ENCODE peak calls at places on chromosome 16, in nine cellular contexts. C, U, T, J, Q, K, Z, L and G are unnamed samples.

GRCh38 chr16:71540-72341 is 690 bp downstream of the RHBDF1 start:
- DNase-seq in C (peak), U (no peak), T (peak), J (no peak), Q (peak), K (no peak), Z (peak), L (peak), G (peak)

GRCh38 chr16:81221731-81222130 is 16.8 kb upstream of the BCO1 start:
- DNase-seq in C (no peak), U (no peak), T (no peak), J (no peak), Q (no peak), K (no peak), Z (no peak), L (no peak), G (no peak)

GRCh38 chr16:57092786-57093301 is 461 bp downstream of the CPNE2 start:
- DNase-seq in C (no peak), U (peak), T (no peak), J (peak), Q (peak), K (no peak), Z (peak), L (peak), G (peak)

GRCh38 chr16:35585411-35585810 is 2126.0 kb downstream of the TP53TG3F start:
- DNase-seq in C (no peak), U (no peak), T (no peak), J (no peak), Q (no peak), K (no peak), Z (no peak), L (no peak), G (no peak)

GRCh38 chr16:12801511-12802042 is 2.1 kb downstream of the CPPED1 start:
- DNase-seq in C (no peak), U (peak), T (no peak), J (peak), Q (peak), K (peak), Z (peak), L (no peak), G (peak)

GRCh38 chr16:4925791-4926190 is 11.2 kb downstream of the PPL start:
- DNase-seq in C (no peak), U (no peak), T (no peak), J (no peak), Q (no peak), K (no peak), Z (no peak), L (no peak), G (no peak)

GRCh38 chr16:50381679-50382440 is 13.1 kb upstream of the BRD7 start:
- DNase-seq in C (no peak), U (no peak), T (no peak), J (peak), Q (no peak), K (no peak), Z (no peak), L (no peak), G (no peak)

GRCh38 chr16:55056585-55057520 is 126.2 kb downstream of the IRX5 start:
- DNase-seq in C (no peak), U (no peak), T (no peak), J (no peak), Q (no peak), K (no peak), Z (no peak), L (peak), G (no peak)

GRCh38 chr16:67702130-67702529 is 17.0 kb downstream of the GFOD2 start:
- DNase-seq in C (no peak), U (no peak), T (no peak), J (no peak), Q (no peak), K (no peak), Z (no peak), L (no peak), G (no peak)

GRCh38 chr16:81696959-81697293 is 82.2 kb upstream of the PLCG2 start:
- DNase-seq in C (no peak), U (no peak), T (no peak), J (no peak), Q (no peak), K (no peak), Z (no peak), L (no peak), G (no peak)

GRCh38 chr16:27398894-27399853 is 2.8 kb upstream of the IL21R start:
- DNase-seq in C (no peak), U (no peak), T (no peak), J (peak), Q (no peak), K (no peak), Z (no peak), L (no peak), G (no peak)

GRCh38 chr16:53495325-53495724 is 7.7 kb downstream of the AKTIP start:
- DNase-seq in C (no peak), U (no peak), T (no peak), J (no peak), Q (no peak), K (no peak), Z (no peak), L (no peak), G (no peak)

GRCh38 chr16:17050468-17050867 is 420.3 kb downstream of the XYLT1 start:
- DNase-seq in C (no peak), U (no peak), T (no peak), J (no peak), Q (no peak), K (no peak), Z (no peak), L (no peak), G (no peak)

GRCh38 chr16:14180431-14181059 is 109.4 kb downstream of the MRTFB start:
- DNase-seq in C (peak), U (no peak), T (no peak), J (no peak), Q (no peak), K (no peak), Z (no peak), L (peak), G (no peak)

GRCh38 chr16:4859900-4860255 is 12.6 kb downstream of the UBN1 start:
- DNase-seq in C (peak), U (no peak), T (no peak), J (no peak), Q (no peak), K (no peak), Z (no peak), L (no peak), G (no peak)

GRCh38 chr16:69179255-69180010 is 7.5 kb upstream of the SNTB2 start:
- DNase-seq in C (peak), U (no peak), T (peak), J (peak), Q (peak), K (peak), Z (peak), L (no peak), G (peak)

GRCh38 chr16:58032710-58033293 is 7.2 kb downstream of the MMP15 start:
- DNase-seq in C (no peak), U (no peak), T (no peak), J (no peak), Q (no peak), K (no peak), Z (no peak), L (peak), G (no peak)

GRCh38 chr16:1336619-1337018 is 3.2 kb downstream of the BAIAP3 start:
- DNase-seq in C (no peak), U (no peak), T (no peak), J (no peak), Q (no peak), K (no peak), Z (no peak), L (no peak), G (no peak)

GRCh38 chr16:50771366-50771765 is 29.5 kb downstream of the CYLD start:
- DNase-seq in C (peak), U (no peak), T (no peak), J (no peak), Q (no peak), K (no peak), Z (no peak), L (no peak), G (no peak)

GRCh38 chr16:17149904-17150483 is 320.8 kb downstream of the XYLT1 start:
- DNase-seq in C (no peak), U (no peak), T (no peak), J (peak), Q (no peak), K (no peak), Z (no peak), L (no peak), G (no peak)

GRCh38 chr16:62194828-62195227 is 158.6 kb upstream of the CDH8 start:
- DNase-seq in C (peak), U (no peak), T (no peak), J (peak), Q (no peak), K (no peak), Z (no peak), L (no peak), G (no peak)
- TF ChIP-seq CTCF in C (no peak), U (no peak), T (no peak), J (peak), Q (no peak), K (no peak), Z (no peak), L (peak), G (no peak)

GRCh38 chr16:85515830-85516397 is 97.2 kb upstream of the GSE1 start:
- DNase-seq in C (no peak), U (no peak), T (no peak), J (no peak), Q (no peak), K (no peak), Z (no peak), L (no peak), G (no peak)
- TF ChIP-seq CTCF in C (no peak), U (no peak), T (no peak), J (no peak), Q (no peak), K (no peak), Z (no peak), L (no peak), G (no peak)

DNA sequence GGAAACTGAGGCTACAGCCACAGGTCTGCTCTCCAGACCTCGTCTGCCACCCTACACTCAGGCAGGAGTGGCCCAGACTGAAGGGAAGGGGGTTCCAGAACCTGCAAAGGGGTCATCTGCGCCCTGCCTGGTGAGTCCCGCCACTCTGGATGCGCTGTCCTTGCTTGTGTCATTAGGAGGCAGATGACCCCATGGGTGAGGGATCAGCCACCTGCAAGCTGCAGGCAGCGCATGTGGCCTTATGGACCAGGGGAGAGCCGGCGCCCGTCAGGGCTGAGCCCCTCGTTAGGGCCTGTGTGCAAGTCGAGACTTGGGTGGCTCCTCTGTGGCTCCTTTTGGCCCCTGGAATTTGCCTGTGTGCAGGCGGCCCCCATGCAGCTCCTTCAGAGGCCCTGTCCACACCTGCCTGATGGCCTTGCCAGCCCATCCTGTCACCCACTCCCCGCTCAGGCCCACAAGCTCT is 5.7 kb downstream of the ZFPM1 start:
- DNase-seq in C (no peak), U (no peak), T (no peak), J (no peak), Q (no peak), K (no peak), Z (no peak), L (no peak), G (no peak)
- TF ChIP-seq CTCF in C (no peak), U (no peak), T (no peak), J (no peak), Q (no peak), K (no peak), Z (no peak), L (no peak), G (no peak)

GRCh38 chr16:11218324-11218962 is 37.6 kb downstream of the SOCS1 start:
- DNase-seq in C (no peak), U (no peak), T (no peak), J (peak), Q (no peak), K (no peak), Z (no peak), L (no peak), G (no peak)
- TF ChIP-seq CTCF in C (peak), U (no peak), T (no peak), J (peak), Q (peak), K (peak), Z (no peak), L (peak), G (no peak)

DNA sequence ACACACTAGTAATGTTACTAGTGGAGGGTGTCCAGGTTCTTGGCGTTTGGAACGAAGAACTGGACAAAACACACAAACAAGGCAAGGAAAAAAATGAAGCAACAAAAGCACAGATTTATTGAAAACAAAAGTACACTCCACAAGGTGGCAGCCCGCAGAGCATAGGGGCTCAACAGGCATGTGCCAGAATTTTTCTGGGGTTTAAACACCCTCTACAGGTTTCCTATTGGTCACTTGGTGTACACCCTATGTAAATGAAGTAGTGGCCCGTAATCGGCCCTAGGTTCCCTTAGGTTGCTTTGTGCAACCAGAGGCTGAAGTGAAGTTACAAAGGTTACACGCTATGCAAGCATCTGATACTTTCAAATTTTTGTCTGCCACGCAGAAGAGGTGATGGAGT is 8.1 kb downstream of the OR2C1 start:
- DNase-seq in C (no peak), U (no peak), T (no peak), J (peak), Q (no peak), K (no peak), Z (no peak), L (no peak), G (no peak)
- TF ChIP-seq CTCF in C (no peak), U (no peak), T (no peak), J (no peak), Q (no peak), K (no peak), Z (no peak), L (no peak), G (no peak)

GRCh38 chr16:66637806-66638205 is 33.3 kb downstream of the CMTM3 start:
- DNase-seq in C (no peak), U (no peak), T (no peak), J (no peak), Q (no peak), K (no peak), Z (no peak), L (no peak), G (no peak)

GRCh38 chr16:66635406-66635805 is 30.9 kb downstream of the CMTM3 start:
- DNase-seq in C (no peak), U (no peak), T (no peak), J (no peak), Q (no peak), K (no peak), Z (no peak), L (no peak), G (no peak)

GRCh38 chr16:66639091-66639885 is 34.8 kb downstream of the CMTM3 start:
- DNase-seq in C (peak), U (no peak), T (no peak), J (no peak), Q (no peak), K (no peak), Z (no peak), L (no peak), G (no peak)

GRCh38 chr16:66636199-66636598 is 31.7 kb downstream of the CMTM3 start:
- DNase-seq in C (no peak), U (no peak), T (no peak), J (no peak), Q (no peak), K (no peak), Z (no peak), L (no peak), G (no peak)

DNA sequence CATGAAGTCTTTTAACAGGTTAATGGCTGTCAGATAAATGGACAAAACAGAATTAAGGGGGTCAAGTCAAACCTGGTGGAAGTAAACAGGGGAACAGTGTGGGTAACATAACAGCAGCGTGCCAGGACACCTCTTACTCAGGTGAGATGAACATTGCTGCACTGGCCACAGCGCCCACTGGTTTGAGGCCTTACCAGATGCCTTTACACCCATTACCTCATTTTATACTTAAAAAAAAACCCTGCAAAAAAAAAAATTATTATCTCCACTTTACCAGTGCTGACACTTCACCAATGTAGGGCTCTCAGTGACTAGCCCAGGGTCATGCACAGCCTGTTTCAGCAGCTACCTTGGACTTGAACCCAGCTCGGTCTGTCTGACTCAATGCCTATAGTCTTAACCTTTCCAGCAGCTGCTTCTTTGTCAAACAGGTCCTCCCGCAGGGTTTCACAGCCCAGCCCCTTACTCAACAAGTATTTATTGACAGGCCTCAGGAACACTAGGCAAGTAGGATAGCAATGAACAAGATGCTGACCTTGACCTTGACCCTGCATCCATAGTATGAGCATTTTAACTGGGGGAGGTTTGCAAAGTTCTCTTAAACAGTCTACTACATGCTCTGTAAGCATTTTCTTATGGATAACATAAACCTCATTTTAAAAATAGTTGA is 30.2 kb downstream of the CMTM3 start:
- DNase-seq in C (no peak), U (no peak), T (no peak), J (no peak), Q (no peak), K (no peak), Z (no peak), L (no peak), G (no peak)
- TF ChIP-seq CTCF in C (no peak), U (no peak), T (no peak), J (no peak), Q (no peak), K (no peak), Z (no peak), L (no peak), G (no peak)